ENCODE peak calls at places on chromosomes 4 and X, in eight cellular contexts. P, X, T, S, A, Q, I and M are unnamed samples. For H3K4me1, the result is how much of the 10 kb centered on the place peaks cover.

GRCh38 chrX:54198262-54198661 is 15.2 kb upstream of the FAM120C start:
- DNase-seq in I (no peak), A (no peak), T (no peak), P (no peak), Q (no peak), X (peak), S (no peak), M (no peak)

GRCh38 chr4:602559-602942 is 22.8 kb upstream of the PDE6B start:
- DNase-seq in A (no peak), Q (peak), P (peak), I (peak), T (peak), S (peak), X (peak), M (peak)

GRCh38 chr4:51942108-51942832 is 77.9 kb downstream of the LRRC66 start:
- DNase-seq in S (no peak), X (no peak), I (no peak), A (no peak), Q (no peak), T (no peak), P (no peak), M (peak)

GRCh38 chr4:133150643-133151300 is 1.7 kb downstream of the PCDH10 start:
- DNase-seq in T (no peak), P (peak), I (peak), S (peak), Q (no peak), A (no peak), X (peak), M (no peak)

GRCh38 chr4:107258359-107258758 is 222.2 kb upstream of the DKK2 start:
- DNase-seq in P (no peak), Q (no peak), S (no peak), I (no peak), T (no peak), A (no peak), X (no peak), M (peak)

GRCh38 chr4:2461246-2461960 is 7.5 kb upstream of the RNF4 start:
- DNase-seq in P (no peak), S (no peak), Q (no peak), A (no peak), X (no peak), I (no peak), T (no peak), M (no peak)

GRCh38 chr4:54971474-54971950 is 153.9 kb downstream of the KDR start:
- DNase-seq in X (peak), Q (peak), A (peak), T (peak), S (peak), I (peak), P (peak), M (peak)

GRCh38 chrX:8484360-8484759 is 19.7 kb downstream of the VCX3B start:
- DNase-seq in X (no peak), S (no peak), Q (no peak), P (no peak), A (no peak), I (no peak), T (no peak), M (no peak)

GRCh38 chrX:2614911-2615310 is 76.2 kb upstream of the CD99 start:
- DNase-seq in S (peak), Q (no peak), I (no peak), T (no peak), P (peak), A (no peak), X (peak), M (peak)

GRCh38 chr4:99848576-99848975 is 31.9 kb downstream of the DAPP1 start:
- DNase-seq in I (no peak), T (no peak), X (no peak), Q (no peak), A (peak), S (no peak), P (no peak), M (no peak)

GRCh38 chrX:154486052-154486395 is 391 bp downstream of the UBL4A start:
- DNase-seq in X (peak), S (peak), A (peak), I (peak), Q (peak), P (no peak), T (no peak), M (no peak)

GRCh38 chr4:92234393-92235176 is 69.2 kb upstream of the GRID2 start:
- DNase-seq in S (peak), A (no peak), Q (no peak), T (peak), P (no peak), I (no peak), X (no peak), M (peak)
- H3K4me1 ChIP-seq in S (under half), A (under half), Q (under half), T (under half), P (under half), I (under half), X (under half), M (half or more)

DNA sequence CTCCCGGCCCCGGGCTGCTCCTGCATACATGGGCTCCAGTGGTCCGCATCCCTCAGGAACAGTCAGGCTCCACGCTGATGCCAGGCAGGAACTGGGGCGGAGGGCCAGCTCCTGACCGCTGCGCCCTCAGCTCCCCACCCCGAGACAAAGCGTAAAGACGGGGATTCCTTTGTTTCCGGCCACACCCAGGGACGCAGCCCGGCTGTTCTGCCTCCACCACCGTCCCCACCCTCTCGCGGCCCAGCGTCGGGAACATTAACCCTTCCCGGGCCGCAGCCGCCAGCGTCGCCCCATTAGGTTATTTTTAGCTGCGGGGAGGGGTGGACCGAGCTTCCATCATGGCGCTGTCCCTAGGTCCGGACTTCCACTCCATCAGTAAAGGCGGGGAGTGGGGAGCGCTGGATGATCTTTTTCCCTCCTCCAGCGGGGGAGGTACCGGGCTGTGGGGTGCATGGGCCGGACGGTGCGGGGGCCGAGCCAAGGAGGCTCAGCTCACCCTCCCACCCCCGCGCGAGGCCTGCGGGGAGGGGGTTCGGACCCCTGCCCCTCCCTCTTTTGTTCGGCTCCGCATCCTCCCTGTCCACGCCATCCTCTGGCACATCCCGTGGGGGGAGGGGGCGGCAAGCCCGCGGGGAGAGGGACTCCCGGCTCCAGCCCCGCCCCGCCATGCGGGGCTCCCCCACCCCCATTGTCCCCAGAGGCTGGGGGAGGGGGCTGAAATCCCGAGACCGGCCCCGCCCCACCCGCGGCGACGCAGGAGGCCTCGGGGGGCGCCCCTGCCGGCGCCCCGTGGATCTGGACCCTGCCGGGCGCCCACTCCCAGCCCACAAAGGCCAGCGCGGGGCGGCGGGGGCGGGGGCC is 5.3 kb downstream of the CRMP1 start:
- DNase-seq in A (no peak), P (peak), T (no peak), I (peak), X (peak), S (peak), Q (no peak), M (no peak)
- TF ChIP-seq EZH2phosphoT487 in A (no peak), P (no peak), T (no peak), I (no peak), X (no peak), S (no peak), Q (no peak), M (no peak)

GRCh38 chrX:103488794-103489193 is 30.5 kb downstream of the RAB40A start:
- DNase-seq in X (no peak), P (no peak), Q (no peak), S (no peak), A (no peak), I (no peak), T (no peak), M (no peak)

GRCh38 chrX:103483720-103484119 is 35.6 kb downstream of the RAB40A start:
- DNase-seq in S (no peak), X (no peak), A (no peak), I (no peak), Q (no peak), P (no peak), T (no peak), M (no peak)

DNA sequence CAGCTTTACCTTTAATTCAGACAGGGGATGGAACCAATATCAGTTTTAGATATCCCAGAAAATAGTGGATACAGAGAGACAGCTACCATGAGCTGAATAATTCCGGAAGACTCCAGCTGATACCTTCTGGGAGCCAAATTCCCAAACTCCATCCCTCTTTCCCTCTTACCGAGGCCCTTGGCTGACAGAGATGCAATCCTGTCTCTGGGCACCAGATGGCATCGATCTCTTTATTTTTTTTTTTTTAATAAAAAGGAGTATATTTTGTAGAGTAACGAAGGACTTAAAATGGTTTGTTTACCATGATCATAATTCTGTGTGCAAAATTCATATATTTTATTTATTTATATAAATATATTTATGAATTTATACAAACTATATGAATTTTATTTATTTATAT is 31.0 kb downstream of the RAB40A start:
- DNase-seq in T (peak), S (no peak), P (peak), I (peak), Q (peak), X (peak), A (no peak), M (peak)
- TF ChIP-seq CTCF in T (peak), S (peak), P (peak), I (peak), Q (peak), X (peak), A (peak), M (peak)

GRCh38 chr4:184461711-184462110 is 12.6 kb downstream of the IRF2 start:
- DNase-seq in X (peak), A (no peak), I (no peak), P (peak), T (no peak), S (no peak), Q (no peak), M (no peak)

GRCh38 chr4:184462724-184463123 is 11.6 kb downstream of the IRF2 start:
- DNase-seq in A (no peak), I (no peak), P (no peak), T (no peak), S (peak), X (no peak), Q (no peak), M (no peak)

GRCh38 chr4:184463158-184463557 is 11.2 kb downstream of the IRF2 start:
- DNase-seq in X (no peak), T (no peak), P (no peak), A (no peak), Q (no peak), S (no peak), I (no peak), M (no peak)

GRCh38 chr4:184459413-184459812 is 14.9 kb downstream of the IRF2 start:
- DNase-seq in X (no peak), I (no peak), T (no peak), S (no peak), A (no peak), P (no peak), Q (no peak), M (peak)

GRCh38 chr4:184460495-184461285 is 13.7 kb downstream of the IRF2 start:
- DNase-seq in P (no peak), A (no peak), I (peak), S (no peak), Q (no peak), T (no peak), X (no peak), M (no peak)
- H3K4me1 ChIP-seq in P (under half), A (under half), I (under half), S (under half), Q (half or more), T (under half), X (under half), M (under half)

GRCh38 chr4:74499986-74500781 is 55.2 kb downstream of the AREG start:
- DNase-seq in S (no peak), A (no peak), Q (no peak), P (no peak), T (no peak), I (no peak), X (no peak), M (no peak)
- TF ChIP-seq EZH2phosphoT487 in S (no peak), A (no peak), Q (no peak), P (no peak), T (no peak), I (no peak), X (no peak), M (no peak)

GRCh38 chrX:100747090-100747489 is 15.2 kb upstream of the SYTL4 start:
- DNase-seq in X (no peak), P (no peak), S (no peak), I (no peak), T (no peak), Q (no peak), A (no peak), M (no peak)

GRCh38 chrX:100745205-100745604 is 13.3 kb upstream of the SYTL4 start:
- DNase-seq in P (no peak), S (no peak), X (no peak), A (no peak), Q (no peak), I (no peak), T (no peak), M (no peak)

GRCh38 chrX:100748133-100748532 is 16.2 kb upstream of the SYTL4 start:
- DNase-seq in S (no peak), X (no peak), Q (no peak), P (no peak), T (peak), I (no peak), A (no peak), M (peak)

GRCh38 chrX:100743009-100743615 is 11.2 kb upstream of the SYTL4 start:
- DNase-seq in X (no peak), Q (no peak), I (no peak), A (no peak), S (no peak), P (no peak), T (no peak), M (no peak)

GRCh38 chrX:100745806-100746537 is 14.1 kb upstream of the SYTL4 start:
- DNase-seq in S (no peak), X (no peak), A (no peak), T (no peak), P (peak), Q (no peak), I (no peak), M (no peak)
- TF ChIP-seq CTCF in S (no peak), X (no peak), A (no peak), T (no peak), P (no peak), Q (no peak), I (no peak), M (no peak)

DNA sequence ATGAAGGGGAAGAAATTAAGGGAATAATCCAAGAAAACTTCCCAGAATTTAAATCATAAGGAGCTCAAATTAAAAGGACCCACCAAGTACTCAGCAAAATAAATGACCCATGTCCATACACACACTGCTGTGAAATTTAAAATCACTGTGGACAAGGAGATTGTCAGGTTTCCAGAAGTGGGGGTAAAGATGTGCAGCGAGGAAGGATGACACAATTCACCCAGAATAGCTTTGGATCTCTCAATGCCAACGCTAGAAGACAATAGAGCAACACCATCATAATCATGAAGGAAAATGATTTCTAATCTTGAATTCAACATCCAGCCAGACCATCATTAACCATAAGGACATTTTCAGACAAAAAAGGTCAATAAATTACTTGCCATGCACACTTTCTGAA is 65.7 kb downstream of the CASK start:
- DNase-seq in S (no peak), P (no peak), Q (no peak), T (no peak), A (no peak), X (no peak), I (no peak), M (no peak)
- H3K4me1 ChIP-seq in S (under half), P (under half), Q (under half), T (under half), A (under half), X (under half), I (under half), M (under half)